ENCODE peak calls at places on chromosomes 13 and 19, in seven cellular contexts. N is adrenal gland, C is H9, P is neural progenitor cell, R is breast epithelium, G is AG04450, U is dorsolateral prefrontal cortex. H is an unnamed sample.

GRCh38 chr13:80787604-80788003 is 446.7 kb upstream of the SPRY2 start:
- DNase-seq in U (no peak), N (no peak), G (no peak), C (no peak), R (no peak), P (no peak), H (no peak)

GRCh38 chr19:37492213-37492612 is 14.5 kb upstream of the ZNF793 start:
- DNase-seq in U (no peak), N (no peak), P (no peak), G (no peak), R (no peak), C (no peak), H (no peak)

GRCh38 chr13:53921473-53921872 is 892.9 kb downstream of the OLFM4 start:
- DNase-seq in R (no peak), P (no peak), C (no peak), G (no peak), N (no peak), U (no peak), H (no peak)

GRCh38 chr19:32971012-32971595 is 654 bp downstream of the CEP89 start:
- DNase-seq in R (no peak), U (peak), N (no peak), G (no peak), P (no peak), C (no peak), H (no peak)

GRCh38 chr13:86882107-86882506 is 789.1 kb upstream of the SLITRK5 start:
- DNase-seq in P (no peak), N (no peak), R (no peak), G (no peak), U (no peak), C (peak), H (no peak)

GRCh38 chr19:37654525-37654832 is 786 bp downstream of the ZFP30 start:
- DNase-seq in R (no peak), U (no peak), G (no peak), P (peak), C (no peak), N (no peak), H (no peak)

GRCh38 chr13:25192936-25193335 is 20.8 kb upstream of the AMER2 start:
- DNase-seq in C (no peak), R (no peak), U (peak), P (no peak), G (no peak), N (no peak), H (peak)

GRCh38 chr19:8702350-8702749 is 3.8 kb upstream of the ACTL9 start:
- DNase-seq in N (no peak), P (no peak), R (no peak), G (no peak), C (no peak), U (no peak), H (no peak)

GRCh38 chr19:51259348-51260245 is 8.7 kb downstream of the SIGLECL1 start:
- DNase-seq in P (peak), R (no peak), C (peak), G (no peak), N (peak), U (peak), H (no peak)

GRCh38 chr19:5046339-5047039 is 77.6 kb downstream of the KDM4B start:
- DNase-seq in N (no peak), G (no peak), C (no peak), R (peak), P (no peak), U (no peak), H (no peak)

GRCh38 chr19:1648156-1648925 is 4.1 kb downstream of the TCF3 start:
- DNase-seq in P (no peak), N (no peak), U (no peak), R (no peak), G (no peak), C (no peak), H (no peak)

GRCh38 chr13:80604094-80604493 is 263.2 kb upstream of the SPRY2 start:
- DNase-seq in P (peak), N (no peak), R (no peak), U (no peak), C (no peak), G (no peak), H (no peak)

GRCh38 chr19:39236527-39236926 is 8.3 kb downstream of the IFNL3 start:
- DNase-seq in U (no peak), R (no peak), C (no peak), G (no peak), N (no peak), P (no peak), H (no peak)

GRCh38 chr19:10115392-10116084 is 4.0 kb downstream of the P2RY11 start:
- DNase-seq in N (no peak), C (no peak), P (no peak), U (no peak), G (no peak), R (no peak), H (no peak)

GRCh38 chr13:66675620-66676019 is 554.5 kb downstream of the PCDH9 start:
- DNase-seq in N (no peak), U (no peak), R (no peak), G (no peak), C (no peak), P (no peak), H (no peak)

GRCh38 chr19:21202865-21203494 is 61.1 kb downstream of the ZNF431 start:
- DNase-seq in U (no peak), G (no peak), R (no peak), P (peak), C (peak), N (no peak), H (no peak)

GRCh38 chr13:51032831-51033230 is 78.2 kb downstream of the C13orf42 start:
- DNase-seq in N (no peak), G (no peak), R (no peak), U (no peak), C (no peak), P (no peak), H (no peak)

GRCh38 chr13:72127031-72127430 is 260.0 kb upstream of the DACH1 start:
- DNase-seq in C (no peak), R (no peak), U (no peak), P (peak), N (no peak), G (no peak), H (no peak)

GRCh38 chr19:31591258-31591657 is 242.0 kb upstream of the TSHZ3 start:
- DNase-seq in U (no peak), R (no peak), N (no peak), P (no peak), G (no peak), C (no peak), H (no peak)

GRCh38 chr19:16893686-16893990 is 4.8 kb downstream of the F2RL3 start:
- DNase-seq in U (no peak), N (peak), R (no peak), C (no peak), G (no peak), P (no peak), H (no peak)

GRCh38 chr13:46137627-46138026 is 32.8 kb upstream of the CPB2 start:
- DNase-seq in C (no peak), G (no peak), R (no peak), N (no peak), P (no peak), U (no peak), H (no peak)

GRCh38 chr13:106187501-106187900 is 348.0 kb downstream of the EFNB2 start:
- DNase-seq in R (no peak), G (no peak), U (no peak), P (no peak), N (no peak), C (no peak), H (no peak)

GRCh38 chr19:21084343-21084742 is 2.3 kb downstream of the ZNF714 start:
- DNase-seq in P (no peak), U (no peak), C (no peak), N (no peak), G (peak), R (no peak), H (no peak)

GRCh38 chr19:4970558-4971423 is 1.9 kb downstream of the KDM4B start:
- DNase-seq in N (peak), C (no peak), G (no peak), R (no peak), U (no peak), P (peak), H (no peak)

GRCh38 chr13:39655041-39655568 is 357 bp upstream of the COG6 start:
- DNase-seq in G (no peak), N (no peak), C (no peak), P (no peak), R (no peak), U (no peak), H (no peak)
- H3K27ac ChIP-seq in G (no peak), N (peak), C (no peak), P (no peak), R (peak), U (peak), H (no peak)

DNA sequence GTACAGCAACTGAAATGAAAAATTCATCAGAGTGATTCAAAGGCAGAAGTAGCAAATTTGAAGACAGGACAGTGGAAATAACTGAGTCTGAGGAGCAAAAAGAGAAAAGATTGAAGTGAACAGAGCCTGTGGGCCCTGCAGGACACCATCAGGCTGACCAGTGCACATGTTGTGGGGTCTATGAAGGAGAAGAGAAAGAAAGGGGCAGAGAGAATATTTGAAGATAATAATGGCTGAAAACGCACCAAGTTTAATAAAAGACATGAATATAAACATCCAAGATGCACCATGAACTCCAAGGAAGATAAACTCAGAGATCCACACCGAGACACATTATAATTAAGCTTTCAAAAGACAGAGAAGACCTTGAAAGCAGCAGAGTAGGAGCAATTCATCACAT is 15.4 kb downstream of the ATP4B start:
- DNase-seq in R (no peak), P (no peak), G (no peak), C (no peak), U (no peak), N (no peak), H (no peak)
- H3K27ac ChIP-seq in R (no peak), P (no peak), G (no peak), C (no peak), U (no peak), N (no peak), H (no peak)

GRCh38 chr19:18254546-18255500 is 19.4 kb downstream of the IQCN start:
- DNase-seq in C (peak), N (no peak), G (no peak), P (no peak), U (no peak), R (no peak), H (no peak)
- H3K27ac ChIP-seq in C (no peak), N (no peak), G (no peak), P (no peak), U (no peak), R (no peak), H (no peak)

DNA sequence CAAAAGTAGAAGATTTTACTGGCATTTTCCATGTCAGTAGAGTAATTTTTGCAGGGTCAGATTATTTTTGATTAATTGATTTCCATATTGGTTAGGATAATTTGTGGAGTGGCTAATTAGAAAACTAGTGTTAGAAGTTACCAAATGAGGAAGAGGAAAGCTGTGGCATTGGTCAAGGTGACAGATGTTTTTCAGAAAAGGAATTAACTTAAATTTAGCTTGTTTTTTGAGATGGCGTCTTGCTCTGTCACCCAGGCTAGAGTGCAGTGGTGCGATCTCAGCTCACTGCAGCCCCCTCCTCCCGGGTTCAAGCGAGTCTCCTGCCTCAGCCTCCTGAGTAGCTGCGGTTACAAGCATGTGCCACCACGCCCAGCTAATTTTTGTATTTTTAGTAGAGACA is 28.8 kb downstream of the LSM14A start:
- DNase-seq in G (no peak), C (no peak), U (no peak), P (no peak), R (no peak), N (no peak), H (no peak)
- H3K27ac ChIP-seq in G (no peak), C (no peak), U (no peak), P (no peak), R (no peak), N (no peak), H (no peak)

GRCh38 chr13:110134801-110135200 is 172.2 kb downstream of the COL4A1 start:
- DNase-seq in C (no peak), R (no peak), U (no peak), N (no peak), G (no peak), P (no peak), H (no peak)
- H3K27ac ChIP-seq in C (no peak), R (no peak), U (no peak), N (no peak), G (no peak), P (no peak), H (peak)

GRCh38 chr19:44809856-44810554 is 1.1 kb downstream of the BCAM start:
- DNase-seq in R (no peak), G (no peak), P (peak), N (no peak), C (no peak), U (no peak), H (no peak)

GRCh38 chr19:44807652-44808462 is 1.0 kb upstream of the BCAM start:
- DNase-seq in R (peak), P (peak), U (no peak), C (peak), N (peak), G (no peak), H (no peak)

GRCh38 chr19:44808463-44809371 is at the start of gene BCAM:
- DNase-seq in N (peak), U (peak), P (peak), G (no peak), C (peak), R (peak), H (no peak)

GRCh38 chr19:44806271-44806670 is 2.6 kb upstream of the BCAM start:
- DNase-seq in N (no peak), P (no peak), G (no peak), R (no peak), U (no peak), C (no peak), H (no peak)

GRCh38 chr19:44807162-44807561 is 1.7 kb upstream of the BCAM start:
- DNase-seq in U (no peak), G (no peak), R (peak), C (no peak), P (no peak), N (peak), H (no peak)
- H3K27ac ChIP-seq in U (no peak), G (no peak), R (peak), C (no peak), P (no peak), N (no peak), H (no peak)

DNA sequence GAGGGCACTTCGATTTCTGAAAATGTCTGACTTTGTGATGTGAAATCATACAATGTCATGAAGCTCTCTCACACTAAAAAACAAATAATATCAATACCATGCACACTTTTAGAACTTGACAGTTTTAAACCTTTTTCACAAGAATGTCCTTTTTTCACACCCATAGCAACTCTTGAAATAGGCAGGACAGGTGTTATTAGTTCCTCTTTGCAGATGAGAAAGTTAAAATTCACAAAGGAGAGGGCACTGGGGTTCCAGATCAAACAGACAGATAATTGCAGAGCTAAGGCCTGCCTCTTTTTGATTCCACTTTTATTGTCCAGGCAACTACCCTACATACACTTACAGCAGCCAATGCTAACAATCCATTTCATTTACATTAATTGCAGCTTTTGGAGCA is 142.8 kb downstream of the KLF12 start:
- DNase-seq in G (no peak), C (no peak), N (no peak), R (no peak), U (no peak), P (no peak), H (no peak)
- H3K27ac ChIP-seq in G (no peak), C (no peak), N (no peak), R (no peak), U (no peak), P (no peak), H (no peak)

GRCh38 chr19:23002690-23003422 is at the start of gene ZNF728:
- DNase-seq in G (no peak), C (no peak), U (peak), N (peak), P (no peak), R (peak), H (peak)
- H3K27ac ChIP-seq in G (no peak), C (no peak), U (no peak), N (no peak), P (no peak), R (peak), H (no peak)

H was measured in caudate nucleus.